ENCODE peak calls at places on chromosomes 7 and 10, in ten cellular contexts. L is lower leg skin, E is breast epithelium, D is HCT116, N is A549, B is IMR-90, A is endothelial cell of umbilical vein, O is GM12878, W is uterus, Q is spleen. S is an unnamed sample.

GRCh38 chr7:132742152-132742551 is 165.9 kb upstream of the PLXNA4 start:
- DNase-seq in L (no peak), E (no peak), D (no peak), N (peak), B (peak), A (peak), O (no peak), W (no peak), Q (no peak), S (no peak)

GRCh38 chr7:90816511-90817142 is 220.5 kb downstream of the CDK14 start:
- DNase-seq in L (no peak), E (no peak), D (peak), N (no peak), B (peak), A (peak), O (peak), W (peak), Q (no peak), S (peak)

GRCh38 chr7:80184693-80185092 is 50.1 kb downstream of the GNAI1 start:
- DNase-seq in L (no peak), E (no peak), D (peak), N (no peak), B (no peak), A (no peak), O (no peak), W (no peak), Q (no peak), S (no peak)

GRCh38 chr7:152537639-152538038 is 101.8 kb upstream of the KMT2C start:
- DNase-seq in L (no peak), E (no peak), D (no peak), N (no peak), B (no peak), A (no peak), O (no peak), W (no peak), Q (no peak), S (no peak)

GRCh38 chr7:42189535-42189934 is 47.5 kb downstream of the GLI3 start:
- DNase-seq in L (no peak), E (no peak), D (no peak), N (no peak), B (peak), A (peak), O (no peak), W (no peak), Q (no peak), S (no peak)

GRCh38 chr7:28174901-28175661 is 5.5 kb downstream of the JAZF1 start:
- DNase-seq in L (no peak), E (no peak), D (no peak), N (no peak), B (no peak), A (no peak), O (no peak), W (no peak), Q (no peak), S (no peak)

GRCh38 chr7:95798401-95798930 is 26.1 kb downstream of the DYNC1I1 start:
- DNase-seq in L (no peak), E (no peak), D (no peak), N (no peak), B (no peak), A (peak), O (no peak), W (no peak), Q (no peak), S (no peak)

GRCh38 chr10:86070278-86070677 is 296.3 kb downstream of the GRID1 start:
- DNase-seq in L (no peak), E (no peak), D (no peak), N (no peak), B (no peak), A (no peak), O (no peak), W (no peak), Q (no peak), S (no peak)

GRCh38 chr7:132009778-132010177 is 453.4 kb upstream of the PODXL start:
- DNase-seq in L (no peak), E (no peak), D (no peak), N (no peak), B (no peak), A (no peak), O (no peak), W (no peak), Q (no peak), S (no peak)

GRCh38 chr7:27462575-27463270 is 200.0 kb downstream of the HIBADH start:
- DNase-seq in L (no peak), E (no peak), D (no peak), N (no peak), B (peak), A (no peak), O (no peak), W (peak), Q (no peak), S (no peak)

GRCh38 chr7:98300595-98301372 is 19.3 kb downstream of the BRI3 start:
- DNase-seq in L (no peak), E (no peak), D (no peak), N (no peak), B (no peak), A (no peak), O (no peak), W (no peak), Q (no peak), S (no peak)

GRCh38 chr10:119135517-119135890 is 30.0 kb downstream of the SFXN4 start:
- DNase-seq in L (peak), E (no peak), D (no peak), N (no peak), B (peak), A (no peak), O (no peak), W (no peak), Q (no peak), S (no peak)

GRCh38 chr10:80412521-80412920 is 4.2 kb downstream of the PRXL2A start:
- DNase-seq in L (no peak), E (no peak), D (no peak), N (no peak), B (no peak), A (peak), O (no peak), W (no peak), Q (no peak), S (no peak)

GRCh38 chr10:80416401-80417098 is 8.2 kb downstream of the PRXL2A start:
- DNase-seq in L (no peak), E (no peak), D (no peak), N (no peak), B (no peak), A (peak), O (no peak), W (peak), Q (no peak), S (peak)

GRCh38 chr10:80415734-80416281 is 7.5 kb downstream of the PRXL2A start:
- DNase-seq in L (no peak), E (no peak), D (no peak), N (no peak), B (no peak), A (peak), O (no peak), W (no peak), Q (no peak), S (no peak)

GRCh38 chr10:80413152-80413996 is 5.0 kb downstream of the PRXL2A start:
- DNase-seq in L (no peak), E (no peak), D (no peak), N (no peak), B (peak), A (peak), O (no peak), W (no peak), Q (no peak), S (peak)

GRCh38 chr10:80414126-80414898 is 6.0 kb downstream of the PRXL2A start:
- DNase-seq in L (no peak), E (no peak), D (no peak), N (no peak), B (peak), A (peak), O (no peak), W (no peak), Q (no peak), S (no peak)
- H3K4me3 ChIP-seq in L (no peak), E (no peak), D (no peak), N (no peak), B (no peak), A (peak), O (no peak), W (no peak), Q (no peak), S (peak)

GRCh38 chr10:95655571-95656290 is 780 bp downstream of the ALDH18A1 start:
- DNase-seq in L (no peak), E (no peak), D (no peak), N (peak), B (peak), A (peak), O (peak), W (no peak), Q (no peak), S (peak)

GRCh38 chr10:95653895-95654294 is 2.6 kb downstream of the ALDH18A1 start:
- DNase-seq in L (no peak), E (no peak), D (no peak), N (no peak), B (no peak), A (no peak), O (no peak), W (no peak), Q (no peak), S (no peak)

GRCh38 chr10:95657250-95657649 is 739 bp upstream of the ALDH18A1 start:
- DNase-seq in L (no peak), E (no peak), D (no peak), N (no peak), B (no peak), A (no peak), O (no peak), W (no peak), Q (no peak), S (no peak)

GRCh38 chr10:95660283-95660682 is 3.8 kb upstream of the ALDH18A1 start:
- DNase-seq in L (no peak), E (no peak), D (no peak), N (no peak), B (peak), A (no peak), O (no peak), W (no peak), Q (no peak), S (no peak)

GRCh38 chr10:95656291-95657164 is at the start of gene ALDH18A1:
- DNase-seq in L (peak), E (peak), D (peak), N (peak), B (peak), A (peak), O (peak), W (peak), Q (peak), S (peak)
- TF ChIP-seq POLR2A in L (no peak), E (no peak), D (peak), N (peak), B (peak), A (peak), O (peak), W (no peak), Q (no peak), S (peak)

DNA sequence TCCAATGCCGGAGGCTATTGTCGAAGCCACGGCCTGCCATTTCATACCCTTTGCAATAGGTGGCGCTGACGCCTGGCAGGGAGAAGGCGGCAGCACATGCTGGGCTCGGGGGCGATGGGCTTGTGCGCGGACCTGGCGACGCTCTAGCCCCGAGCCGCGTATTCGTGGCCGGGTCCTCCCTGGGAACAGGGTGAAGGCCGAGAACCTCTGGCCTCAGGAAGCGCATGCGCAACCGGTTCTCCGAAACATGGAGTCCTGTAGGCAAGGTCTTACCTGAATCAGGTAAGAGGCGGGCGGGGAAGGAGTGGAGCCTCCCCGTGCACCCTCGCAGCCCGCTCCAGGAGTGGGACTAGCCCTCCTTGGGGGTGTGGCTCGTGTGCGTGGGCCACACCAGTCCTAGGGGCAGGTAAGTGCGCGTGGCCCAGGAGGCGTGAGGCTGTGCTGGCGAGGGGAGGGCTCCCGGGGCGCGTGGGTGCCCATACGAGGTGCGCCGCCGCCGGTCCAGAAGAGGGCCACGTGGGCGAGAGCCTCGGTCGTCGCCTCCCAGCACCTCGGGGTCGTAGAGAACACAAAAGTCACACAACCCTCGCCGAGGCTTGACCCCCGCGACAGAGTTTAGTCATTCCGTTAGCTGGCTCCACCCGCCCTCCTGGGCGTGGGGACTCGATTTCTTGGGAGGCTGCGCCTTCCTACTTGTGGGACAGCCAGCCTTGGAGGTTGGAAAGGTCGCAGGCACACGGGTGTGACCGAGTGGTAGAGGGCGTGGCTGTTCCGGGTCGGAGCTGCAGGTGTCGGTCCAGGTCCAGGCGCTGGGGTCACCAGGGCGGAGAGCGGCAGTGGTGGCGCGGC is 5.5 kb upstream of the MEST start:
- DNase-seq in L (no peak), E (peak), D (peak), N (peak), B (no peak), A (peak), O (no peak), W (no peak), Q (peak), S (peak)
- TF ChIP-seq CTCF in L (no peak), E (peak), D (peak), N (peak), B (peak), A (peak), O (peak), W (peak), Q (peak), S (peak)

GRCh38 chr10:100683545-100684127 is 61.7 kb upstream of the PAX2 start:
- DNase-seq in L (no peak), E (no peak), D (no peak), N (no peak), B (no peak), A (no peak), O (no peak), W (no peak), Q (peak), S (no peak)
- H3K4me3 ChIP-seq in L (no peak), E (no peak), D (no peak), N (no peak), B (no peak), A (no peak), O (no peak), W (no peak), Q (no peak), S (no peak)

GRCh38 chr7:44065431-44066110 is at the start of gene PGAM2:
- DNase-seq in L (no peak), E (no peak), D (no peak), N (no peak), B (no peak), A (no peak), O (no peak), W (no peak), Q (peak), S (no peak)
- TF ChIP-seq POLR2A in L (no peak), E (no peak), D (no peak), N (peak), B (no peak), A (no peak), O (peak), W (no peak), Q (no peak), S (no peak)

DNA sequence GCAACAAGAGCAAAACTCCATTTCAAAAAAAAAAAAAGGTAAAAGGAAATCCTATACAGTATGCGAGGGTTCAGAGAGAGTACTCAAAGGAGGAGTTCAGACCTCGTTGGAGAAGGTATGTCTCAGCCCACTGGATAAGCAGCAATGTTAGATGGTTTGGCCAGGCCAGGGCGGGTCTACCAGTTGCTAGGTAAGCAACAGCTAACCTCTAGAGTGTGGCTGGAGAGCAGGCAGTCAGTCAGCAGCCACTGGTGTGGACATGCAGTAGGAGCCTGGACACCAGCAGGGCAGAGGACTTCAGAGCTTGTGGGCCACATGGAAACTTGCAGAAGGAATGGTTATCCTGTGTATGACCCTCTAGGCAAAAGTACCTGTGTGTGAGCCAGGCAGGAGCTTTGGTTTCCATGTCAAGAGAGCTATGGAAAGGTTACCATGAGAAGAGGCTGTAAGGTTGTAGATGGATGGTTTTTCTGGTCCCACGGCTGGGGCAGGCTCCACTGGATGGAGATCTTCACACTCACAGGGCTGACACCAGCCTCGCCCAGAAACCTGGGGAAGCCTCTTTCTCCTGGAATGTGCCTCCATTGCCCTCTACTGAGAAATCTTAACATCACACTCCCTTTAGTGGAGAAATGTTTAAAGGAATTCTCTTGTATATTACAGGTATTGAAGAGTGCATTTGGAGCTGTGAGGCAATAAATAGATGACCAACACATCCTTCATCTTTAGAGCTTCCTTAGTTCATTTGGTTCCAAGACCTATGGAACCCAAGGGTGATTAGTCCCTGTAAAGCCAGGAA is 63.6 kb downstream of the CCDC186 start:
- DNase-seq in L (no peak), E (no peak), D (no peak), N (peak), B (no peak), A (no peak), O (no peak), W (no peak), Q (no peak), S (no peak)
- TF ChIP-seq CTCF in L (no peak), E (no peak), D (peak), N (peak), B (peak), A (no peak), O (peak), W (no peak), Q (no peak), S (no peak)

DNA sequence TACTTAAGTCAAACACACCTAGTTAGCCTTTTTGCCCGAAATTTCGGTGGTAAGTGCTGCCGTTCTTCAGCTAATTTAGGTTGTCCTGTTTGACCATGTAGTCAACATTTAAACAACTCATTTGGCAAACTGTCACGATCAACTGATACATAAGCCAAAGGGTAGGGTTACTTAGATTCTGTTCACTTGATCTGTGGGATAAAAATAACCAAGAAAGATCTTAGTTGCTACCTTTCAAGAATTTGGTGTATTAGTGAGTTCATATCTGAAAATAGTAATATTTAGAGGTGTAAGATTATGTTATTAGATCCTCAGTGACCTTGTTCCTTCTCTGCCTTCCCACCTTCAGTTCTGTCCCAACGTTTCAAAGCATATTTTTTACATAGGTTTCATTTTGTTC is 2.0 kb downstream of the TNKS2 start:
- DNase-seq in L (no peak), E (no peak), D (no peak), N (no peak), B (no peak), A (no peak), O (no peak), W (no peak), Q (no peak), S (no peak)
- H3K4me3 ChIP-seq in L (no peak), E (peak), D (peak), N (peak), B (peak), A (no peak), O (peak), W (peak), Q (peak), S (peak)

DNA sequence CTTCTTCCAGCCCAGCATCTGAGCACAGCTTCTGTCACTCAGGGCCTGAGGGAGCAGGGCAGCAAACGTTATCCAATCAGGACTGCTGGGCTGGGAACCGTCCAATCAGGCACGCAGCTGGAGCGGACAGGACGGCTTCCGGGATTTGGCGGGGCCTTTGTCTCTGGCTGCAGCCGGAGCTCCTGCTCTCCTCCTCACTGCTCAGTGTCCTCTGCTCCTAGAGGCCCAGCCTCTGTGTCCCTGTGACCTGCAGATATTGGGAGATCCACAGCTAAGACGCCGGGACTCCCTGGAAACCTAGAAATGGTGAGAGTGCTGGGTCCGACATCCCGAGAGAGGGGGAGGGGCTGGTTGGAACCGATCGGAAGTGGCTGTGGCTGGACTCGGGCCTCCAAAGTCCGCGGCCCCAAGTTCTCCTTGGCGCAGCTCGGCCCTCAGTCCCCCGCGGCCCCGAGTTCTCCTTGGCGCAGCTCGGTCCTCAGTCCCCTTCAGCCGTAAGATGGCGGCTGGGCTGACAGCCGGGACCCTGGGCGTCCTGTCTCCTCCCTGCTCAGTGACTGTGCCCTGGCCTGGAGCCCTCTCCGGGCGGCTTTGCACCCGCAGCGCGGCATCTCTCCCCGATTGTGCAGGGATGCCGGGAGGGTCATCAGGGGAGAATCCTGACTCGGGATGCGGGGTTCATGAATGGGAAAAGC is at the start of gene ZNF107:
- DNase-seq in L (peak), E (peak), D (peak), N (peak), B (peak), A (peak), O (peak), W (peak), Q (peak), S (peak)
- TF ChIP-seq POLR2A in L (no peak), E (peak), D (no peak), N (peak), B (peak), A (peak), O (peak), W (peak), Q (peak), S (peak)

DNA sequence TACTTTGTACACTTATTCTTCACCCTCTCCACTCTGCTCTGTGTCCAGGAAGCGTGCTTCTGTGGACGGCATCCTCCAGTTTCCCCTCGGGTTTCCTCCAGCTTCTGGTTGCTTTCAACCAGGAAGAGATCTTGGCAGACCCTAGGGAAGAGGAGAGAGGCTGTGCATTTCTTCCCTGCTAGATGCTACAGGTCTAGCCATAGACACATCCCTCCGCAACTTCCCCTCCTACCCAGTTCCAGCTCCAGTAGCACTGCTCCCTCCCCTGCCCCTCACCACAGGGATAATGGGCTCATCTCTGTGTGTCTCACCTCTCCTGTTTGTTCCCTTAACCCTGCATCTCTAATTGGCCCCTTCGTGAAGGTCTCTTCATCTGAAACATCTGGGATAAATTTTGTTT is 16.3 kb downstream of the TLL2 start:
- DNase-seq in L (no peak), E (no peak), D (no peak), N (no peak), B (no peak), A (no peak), O (no peak), W (no peak), Q (no peak), S (no peak)
- TF ChIP-seq CTCF in L (no peak), E (no peak), D (no peak), N (no peak), B (no peak), A (no peak), O (no peak), W (no peak), Q (no peak), S (no peak)